ENCODE peak calls at places on chromosomes 4 and X, in five cellular contexts. I is HFF-Myc; Q is thoracic aorta; P is astrocyte of the cerebellum; X is CD8-positive, alpha-beta T cell. G is an unnamed sample.

GRCh38 chr4:8651661-8652180 is 59.2 kb downstream of the CPZ start:
- DNase-seq in I (no peak), Q (no peak), P (no peak), X (no peak), G (no peak)

GRCh38 chr4:70158576-70158975 is 4.5 kb downstream of the PRR27 start:
- DNase-seq in I (no peak), Q (no peak), P (no peak), X (no peak), G (no peak)

GRCh38 chr4:174320501-174321199 is 36.9 kb downstream of the CEP44 start:
- DNase-seq in I (no peak), Q (no peak), P (no peak), X (no peak), G (no peak)

GRCh38 chrX:154327026-154327820 is 31.6 kb downstream of the TKTL1 start:
- DNase-seq in I (no peak), Q (no peak), P (no peak), X (peak), G (no peak)

GRCh38 chrX:153477039-153477438 is 6.7 kb upstream of the HAUS7 start:
- DNase-seq in I (peak), Q (no peak), P (no peak), X (no peak), G (no peak)

GRCh38 chrX:147958316-147958715 is 22.8 kb upstream of the FMR1NB start:
- DNase-seq in I (no peak), Q (no peak), P (no peak), X (no peak), G (no peak)

GRCh38 chr4:187687701-187688100 is 307.9 kb upstream of the ZFP42 start:
- DNase-seq in I (no peak), Q (no peak), P (no peak), X (no peak), G (no peak)

GRCh38 chr4:104616401-104616820 is 121.7 kb upstream of the CXXC4 start:
- DNase-seq in I (no peak), Q (no peak), P (no peak), X (no peak), G (no peak)

GRCh38 chrX:129783176-129783776 is 3.5 kb downstream of the SASH3 start:
- DNase-seq in I (no peak), Q (no peak), P (no peak), X (no peak), G (no peak)

GRCh38 chr4:184695178-184695896 is 38.6 kb downstream of the CENPU start:
- DNase-seq in I (no peak), Q (no peak), P (no peak), X (no peak), G (no peak)

GRCh38 chr4:147991543-147992295 is 259.8 kb downstream of the ARHGAP10 start:
- DNase-seq in I (no peak), Q (no peak), P (no peak), X (no peak), G (no peak)

GRCh38 chr4:90002406-90003040 is 107.9 kb downstream of the MMRN1 start:
- DNase-seq in I (no peak), Q (no peak), P (no peak), X (no peak), G (no peak)

GRCh38 chr4:82287720-82288119 is 86.1 kb downstream of the HNRNPD start:
- DNase-seq in I (no peak), Q (no peak), P (no peak), X (no peak), G (no peak)

GRCh38 chrX:8927066-8927465 is 106.9 kb downstream of the FAM9B start:
- DNase-seq in I (no peak), Q (no peak), P (no peak), X (no peak), G (no peak)
- H3K4me3 ChIP-seq in I (no peak), Q (no peak), P (no peak), X (no peak), G (no peak)

DNA sequence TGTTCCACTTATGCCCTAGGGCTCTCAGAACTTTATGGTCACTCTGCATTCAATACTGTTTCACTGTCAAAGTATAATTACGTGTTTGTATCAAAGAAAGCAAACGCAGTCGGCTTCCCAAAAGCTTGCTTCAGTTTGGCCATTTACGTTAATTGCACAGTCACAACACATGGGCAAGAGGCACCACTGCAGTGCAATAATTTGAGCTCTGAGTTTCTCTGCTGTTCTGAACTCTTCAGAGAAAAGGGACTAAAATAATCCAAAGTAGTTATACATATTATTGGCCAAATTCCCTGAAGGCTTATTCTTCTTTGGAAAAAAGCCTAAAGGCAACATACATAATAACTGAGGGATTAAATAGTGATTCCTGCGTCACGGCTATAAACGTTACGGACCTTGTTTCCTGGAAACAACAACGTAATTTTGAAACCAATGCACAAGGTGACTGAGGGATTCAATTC is 51.3 kb downstream of the RNF150 start:
- DNase-seq in I (no peak), Q (no peak), P (no peak), X (no peak), G (no peak)
- H3K4me3 ChIP-seq in I (no peak), Q (no peak), P (no peak), X (no peak), G (no peak)

DNA sequence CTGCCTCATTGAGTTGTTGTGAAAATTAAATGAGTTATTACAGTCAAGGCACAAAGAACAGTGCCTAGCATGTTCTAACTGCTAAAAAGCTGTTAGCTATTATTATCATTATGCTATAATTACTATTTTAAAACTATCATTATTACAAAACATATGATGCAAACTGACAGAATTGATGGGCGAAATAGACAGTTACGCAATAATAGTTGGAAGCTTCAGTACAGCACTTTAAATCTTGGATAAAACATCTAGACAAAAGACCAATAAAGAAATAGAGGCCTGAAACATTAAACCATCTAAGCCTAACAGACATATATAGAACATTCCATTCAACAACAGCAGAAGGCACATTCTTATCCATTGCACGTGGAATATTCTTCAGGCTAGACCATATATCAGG is 73.0 kb downstream of the TAB3 start:
- DNase-seq in I (no peak), Q (no peak), P (no peak), X (no peak), G (no peak)
- H3K4me3 ChIP-seq in I (no peak), Q (no peak), P (no peak), X (no peak), G (no peak)

GRCh38 chr4:181737744-181738143 is 505.5 kb upstream of the TENM3 start:
- DNase-seq in I (no peak), Q (no peak), P (no peak), X (no peak), G (no peak)
- H3K4me3 ChIP-seq in I (no peak), Q (no peak), P (no peak), X (no peak), G (no peak)

DNA sequence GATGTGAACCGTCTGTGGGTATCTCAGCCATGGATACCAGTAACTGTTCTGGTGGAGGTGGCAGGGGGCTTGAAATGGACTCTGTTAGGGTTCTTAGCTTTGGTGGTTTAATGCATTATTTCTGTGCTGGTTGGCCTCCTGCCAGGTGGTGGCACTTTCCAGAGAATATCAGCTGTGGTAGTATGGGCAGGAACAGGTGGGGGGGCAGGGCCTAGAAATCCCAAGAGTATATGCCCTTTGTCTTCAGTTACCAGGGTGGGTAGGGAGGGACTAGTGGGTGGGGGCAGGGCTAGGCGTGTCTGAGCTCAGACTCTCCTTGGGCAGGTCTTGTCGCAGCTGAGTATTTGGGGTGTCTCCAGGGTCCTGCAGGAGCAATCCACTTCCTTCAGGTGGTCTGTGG is 106.7 kb downstream of the KIT start:
- DNase-seq in I (no peak), Q (no peak), P (no peak), X (no peak), G (no peak)
- H3K4me3 ChIP-seq in I (no peak), Q (no peak), P (no peak), X (no peak), G (no peak)

GRCh38 chr4:108763226-108763593 is 357 bp upstream of the ETNPPL start:
- DNase-seq in I (no peak), Q (no peak), P (no peak), X (no peak), G (no peak)
- H3K4me3 ChIP-seq in I (peak), Q (peak), P (peak), X (peak), G (peak)